ENCODE peak calls at places on chromosomes 11 and 22, in six cellular contexts. A is IMR-90, T is mesendoderm, I is H1, X is mesenchymal stem cell, O is H9. L is an unnamed sample.

GRCh38 chr11:120181446-120181992 is 29.3 kb upstream of the OAF start:
- DNase-seq in A (no peak), X (no peak), O (no peak), T (no peak), I (no peak), L (no peak)

GRCh38 chr11:114942207-114942606 is 263.9 kb downstream of the NXPE2 start:
- DNase-seq in A (no peak), T (peak; percentile 49), O (no peak), I (no peak), X (no peak), L (no peak)

GRCh38 chr11:9428706-9429105 is 32.1 kb upstream of the ZNF143 start:
- DNase-seq in I (no peak), O (no peak), A (no peak), T (no peak), X (no peak), L (no peak)

GRCh38 chr11:132336781-132337535 is 966.5 kb downstream of the NTM start:
- DNase-seq in A (no peak), O (no peak), I (no peak), T (no peak), X (no peak), L (no peak)

GRCh38 chr11:1013628-1013935 is 22.9 kb downstream of the MUC6 start:
- DNase-seq in A (no peak), X (no peak), T (no peak), I (no peak), O (no peak), L (no peak)

GRCh38 chr11:94647926-94648325 is 80.8 kb downstream of the PIWIL4 start:
- DNase-seq in X (peak; percentile 68), T (peak; percentile 69), I (peak; percentile 46), A (peak; percentile 20), O (no peak), L (no peak)

GRCh38 chr22:41943661-41944209 is 3.2 kb downstream of the CENPM start:
- DNase-seq in O (no peak), X (no peak), T (no peak), A (peak; percentile 39), I (no peak), L (no peak)

GRCh38 chr22:30392661-30393321 is 4.0 kb upstream of the SEC14L2 start:
- DNase-seq in A (no peak), O (no peak), I (no peak), T (peak; percentile 37), X (no peak), L (no peak)

GRCh38 chr22:20957118-20957690 is 9.9 kb upstream of the AIFM3 start:
- DNase-seq in A (no peak), T (peak; percentile 48), I (peak; percentile 78), X (peak; percentile 29), O (peak; percentile 50), L (no peak)

GRCh38 chr22:17258015-17258827 is 39.0 kb upstream of the ADA2 start:
- DNase-seq in A (no peak), T (peak; percentile 93), X (peak; percentile 33), O (peak; percentile 92), I (peak; percentile 74), L (peak; percentile 75)

GRCh38 chr11:2096919-2097301 is 42.3 kb downstream of the IGF2 start:
- DNase-seq in T (no peak), I (no peak), X (no peak), O (peak; percentile 29), A (no peak), L (no peak)

GRCh38 chr22:30270841-30271240 is 4.2 kb upstream of the OSM start:
- DNase-seq in I (no peak), O (no peak), X (peak; percentile 66), A (peak; percentile 81), T (no peak), L (no peak)

GRCh38 chr11:71444811-71445210 is 3.4 kb downstream of the DHCR7 start:
- DNase-seq in A (no peak), O (no peak), T (no peak), X (no peak), I (no peak), L (no peak)

GRCh38 chr11:62456630-62457029 is 37.8 kb downstream of the SCGB1A1 start:
- DNase-seq in I (no peak), A (no peak), O (peak; percentile 49), X (no peak), T (peak; percentile 76), L (no peak)

GRCh38 chr11:469684-470667 is 19.9 kb downstream of the PTDSS2 start:
- DNase-seq in A (peak; percentile 81), I (no peak), T (peak; percentile 34), O (no peak), X (peak; percentile 92), L (no peak)

GRCh38 chr22:42619261-42620063 is 4.8 kb upstream of the POLDIP3 start:
- DNase-seq in O (no peak), T (no peak), X (no peak), I (no peak), A (no peak), L (no peak)

GRCh38 chr11:111269146-111269868 is 23.8 kb downstream of the POU2AF2 start:
- DNase-seq in I (no peak), X (no peak), T (no peak), O (no peak), A (no peak), L (peak; percentile 47)

GRCh38 chr22:39520874-39521857 is 804 bp downstream of the ATF4 start:
- DNase-seq in T (peak; percentile 86), X (peak; percentile 77), I (peak; percentile 66), O (no peak), A (peak; percentile 73), L (no peak)

GRCh38 chr11:8768625-8769333 is 86.2 kb downstream of the RPL27A start:
- DNase-seq in X (peak; percentile 77), I (no peak), O (no peak), A (peak; percentile 89), T (peak; percentile 80), L (no peak)

GRCh38 chr11:134045799-134046635 is 22.9 kb upstream of the JAM3 start:
- DNase-seq in O (peak; percentile 72), X (peak; percentile 21), A (no peak), T (peak; percentile 60), I (no peak), L (no peak)

GRCh38 chr11:46553746-46554204 is 40.0 kb downstream of the AMBRA1 start:
- DNase-seq in A (no peak), T (peak; percentile 25), O (no peak), X (no peak), I (no peak), L (no peak)

GRCh38 chr11:46555269-46556054 is 38.4 kb downstream of the AMBRA1 start:
- DNase-seq in T (no peak), I (no peak), X (no peak), O (no peak), A (no peak), L (no peak)

GRCh38 chr11:46551261-46551660 is 42.6 kb downstream of the AMBRA1 start:
- DNase-seq in T (no peak), A (no peak), X (no peak), O (no peak), I (no peak), L (no peak)

GRCh38 chr11:46557684-46558151 is 36.1 kb downstream of the AMBRA1 start:
- DNase-seq in T (no peak), A (peak; percentile 68), X (peak; percentile 58), I (no peak), O (no peak), L (no peak)

DNA sequence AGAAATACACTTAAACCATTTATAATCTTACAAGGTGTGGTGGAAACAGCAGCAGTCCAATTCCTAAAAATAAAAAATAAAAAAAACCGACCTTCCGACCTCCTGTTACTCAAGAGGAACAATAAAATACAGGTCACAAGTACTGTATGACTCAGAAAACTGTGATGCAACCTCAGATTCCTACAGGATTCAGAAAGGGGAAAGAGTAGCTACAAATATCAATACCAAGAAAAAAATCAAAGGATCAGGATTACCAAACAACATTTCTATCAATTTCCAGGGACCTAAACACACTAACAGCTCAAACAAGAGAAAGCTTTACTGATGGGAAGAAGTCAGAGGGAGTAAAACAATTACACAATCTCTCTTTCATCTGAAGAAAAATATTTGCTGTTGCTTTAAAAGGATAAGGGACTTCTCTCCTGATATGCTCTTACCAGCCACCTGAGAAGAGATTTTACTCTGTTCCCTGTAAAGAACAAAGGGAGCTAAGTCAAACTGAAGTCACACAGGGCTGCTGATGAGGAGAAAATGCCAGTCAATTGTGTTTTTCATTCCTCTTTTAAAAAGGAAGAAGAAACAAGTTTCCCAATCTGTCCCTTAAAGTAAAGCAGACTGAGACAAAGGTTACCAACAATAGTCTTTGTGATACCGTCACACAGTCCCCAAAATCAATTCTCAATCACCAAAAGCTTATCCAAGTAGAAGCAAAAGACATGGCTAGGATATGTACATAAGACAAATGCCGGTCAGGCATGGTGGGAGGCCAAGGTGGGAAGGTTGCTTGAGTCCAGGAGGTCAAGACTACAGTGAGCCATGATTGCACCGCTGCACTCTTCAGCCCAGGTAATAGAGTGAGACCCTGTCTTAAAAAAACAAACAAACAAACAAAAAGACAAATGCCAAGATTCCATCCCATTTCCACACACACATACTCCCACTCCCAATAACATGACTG is 39.3 kb downstream of the AMBRA1 start:
- DNase-seq in I (no peak), X (peak; percentile 89), O (no peak), T (peak; percentile 87), A (peak; percentile 80), L (no peak)
- H2BK5ac ChIP-seq in I (peak overlapping the region; percentile 11), X (no peak overlapping the region), O (no peak overlapping the region), T (peak overlapping the region; percentile 63), A (peak overlapping the region; percentile 40), L (no peak overlapping the region)

DNA sequence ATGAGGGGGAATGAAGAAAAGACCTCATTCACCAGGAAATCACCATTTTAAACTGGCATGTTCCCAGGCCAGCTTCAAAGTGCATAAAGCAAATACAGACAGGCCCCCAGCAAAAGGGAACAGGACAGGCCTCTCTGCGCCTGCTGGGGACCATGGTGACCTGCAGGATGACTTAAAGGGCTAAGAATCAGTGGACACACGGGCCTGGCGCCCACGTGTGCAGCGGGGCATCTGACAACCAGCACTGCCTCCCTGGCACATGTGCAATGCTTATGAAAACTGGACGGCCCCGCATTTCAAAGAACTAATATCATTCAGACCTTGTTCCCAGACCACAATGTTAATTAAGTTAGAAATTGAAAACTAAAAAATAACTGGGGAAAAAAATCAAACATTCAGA is 35.6 kb downstream of the TBX1 start:
- DNase-seq in I (no peak), O (no peak), X (no peak), T (no peak), A (no peak), L (no peak)
- H2BK15ac ChIP-seq in I (no peak overlapping the region), O (no peak overlapping the region), X (no peak overlapping the region), T (no peak overlapping the region), A (no peak overlapping the region), L (no peak overlapping the region)

GRCh38 chr11:75330279-75330678 is 21.2 kb downstream of the ARRB1 start:
- DNase-seq in O (no peak), X (peak; percentile 85), T (no peak), I (no peak), A (peak; percentile 65), L (no peak)
- H2BK5ac ChIP-seq in O (no peak overlapping the region), X (no peak overlapping the region), T (peak overlapping the region; percentile 91), I (peak overlapping the region; percentile 96), A (peak overlapping the region; percentile 47), L (no peak overlapping the region)

DNA sequence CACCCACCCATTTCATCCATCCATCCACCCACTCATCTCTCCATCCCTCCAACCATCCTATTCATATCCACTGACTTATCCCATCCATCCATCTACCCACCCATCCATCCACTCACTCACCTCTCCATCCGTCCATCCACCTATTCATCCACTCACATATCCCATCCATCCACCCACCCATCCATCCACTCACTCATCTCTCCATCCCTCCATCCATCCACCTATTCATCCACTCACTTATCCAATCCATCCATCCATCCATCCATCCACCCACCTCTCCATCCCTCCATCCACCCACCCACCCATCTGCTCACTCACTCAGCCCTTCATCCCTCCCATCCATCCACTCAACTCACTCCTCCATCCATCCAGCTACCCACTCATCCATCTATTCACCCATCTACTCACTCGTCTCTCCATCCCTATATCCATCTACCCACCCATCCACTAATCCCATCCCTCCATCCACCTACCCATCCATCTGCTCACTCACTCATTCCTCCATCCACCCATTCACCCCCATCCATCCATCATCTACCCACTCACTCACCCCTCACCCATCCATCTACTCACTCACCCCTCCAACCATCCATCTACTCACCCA is 36.2 kb downstream of the TRMU start:
- DNase-seq in X (no peak), T (no peak), I (no peak), A (no peak), O (no peak), L (no peak)
- H2BK15ac ChIP-seq in X (no peak overlapping the region), T (no peak overlapping the region), I (no peak overlapping the region), A (no peak overlapping the region), O (no peak overlapping the region), L (no peak overlapping the region)